ENCODE peak calls at places on chromosomes 13 and 19, in eight cellular contexts. One of them, this sample, is unnamed.

GRCh38 chr13:20482275-20482761 is 43.3 kb downstream of the CRYL1 start:
- DNase-seq in ureter: no peak
- DNase-seq in EL: no peak
- DNase-seq in HS-5: no peak
- DNase-seq in CD4-positive, alpha-beta T cell: no peak
- DNase-seq in foreskin fibroblast: no peak
- DNase-seq in effector memory CD8-positive, alpha-beta T cell: no peak
- DNase-seq in stimulated activated CD4-positive, alpha-beta T cell treated with anti-CD3 and anti-CD28 coated beads, Interleukin-2, amount 100 ng/mL, for 48 hours: no peak
- DNase-seq in this sample: no peak

GRCh38 chr13:24684600-24684998 is 4.4 kb downstream of the ATP12A start:
- DNase-seq in CD4-positive, alpha-beta T cell: no peak
- DNase-seq in effector memory CD8-positive, alpha-beta T cell: peak
- DNase-seq in stimulated activated CD4-positive, alpha-beta T cell treated with anti-CD3 and anti-CD28 coated beads, Interleukin-2, amount 100 ng/mL, for 48 hours: no peak
- DNase-seq in EL: no peak
- DNase-seq in HS-5: no peak
- DNase-seq in ureter: no peak
- DNase-seq in foreskin fibroblast: no peak
- DNase-seq in this sample: no peak

GRCh38 chr19:55528030-55528801 is 8.7 kb downstream of the SBK2 start:
- DNase-seq in effector memory CD8-positive, alpha-beta T cell: no peak
- DNase-seq in foreskin fibroblast: no peak
- DNase-seq in EL: no peak
- DNase-seq in stimulated activated CD4-positive, alpha-beta T cell treated with anti-CD3 and anti-CD28 coated beads, Interleukin-2, amount 100 ng/mL, for 48 hours: no peak
- DNase-seq in ureter: no peak
- DNase-seq in CD4-positive, alpha-beta T cell: no peak
- DNase-seq in HS-5: no peak
- DNase-seq in this sample: no peak

GRCh38 chr13:75788494-75788991 is 152.4 kb downstream of the LMO7 start:
- DNase-seq in foreskin fibroblast: peak
- DNase-seq in HS-5: peak
- DNase-seq in CD4-positive, alpha-beta T cell: no peak
- DNase-seq in stimulated activated CD4-positive, alpha-beta T cell treated with anti-CD3 and anti-CD28 coated beads, Interleukin-2, amount 100 ng/mL, for 48 hours: no peak
- DNase-seq in ureter: no peak
- DNase-seq in effector memory CD8-positive, alpha-beta T cell: no peak
- DNase-seq in EL: peak
- DNase-seq in this sample: no peak

GRCh38 chr19:14147797-14148605 is 11.6 kb upstream of the ASF1B start:
- DNase-seq in EL: peak
- DNase-seq in ureter: peak
- DNase-seq in stimulated activated CD4-positive, alpha-beta T cell treated with anti-CD3 and anti-CD28 coated beads, Interleukin-2, amount 100 ng/mL, for 48 hours: peak
- DNase-seq in effector memory CD8-positive, alpha-beta T cell: peak
- DNase-seq in HS-5: no peak
- DNase-seq in CD4-positive, alpha-beta T cell: peak
- DNase-seq in foreskin fibroblast: peak
- DNase-seq in this sample: peak

GRCh38 chr13:51737609-51738008 is 66.4 kb downstream of the DHRS12 start:
- DNase-seq in CD4-positive, alpha-beta T cell: no peak
- DNase-seq in stimulated activated CD4-positive, alpha-beta T cell treated with anti-CD3 and anti-CD28 coated beads, Interleukin-2, amount 100 ng/mL, for 48 hours: no peak
- DNase-seq in ureter: no peak
- DNase-seq in foreskin fibroblast: no peak
- DNase-seq in EL: no peak
- DNase-seq in HS-5: no peak
- DNase-seq in effector memory CD8-positive, alpha-beta T cell: no peak
- DNase-seq in this sample: no peak

GRCh38 chr13:40420160-40420740 is 246.2 kb downstream of the FOXO1 start:
- DNase-seq in ureter: no peak
- DNase-seq in effector memory CD8-positive, alpha-beta T cell: no peak
- DNase-seq in foreskin fibroblast: no peak
- DNase-seq in stimulated activated CD4-positive, alpha-beta T cell treated with anti-CD3 and anti-CD28 coated beads, Interleukin-2, amount 100 ng/mL, for 48 hours: no peak
- DNase-seq in HS-5: no peak
- DNase-seq in CD4-positive, alpha-beta T cell: no peak
- DNase-seq in EL: no peak
- DNase-seq in this sample: no peak

GRCh38 chr13:97629601-97630272 is 195.8 kb downstream of the RAP2A start:
- DNase-seq in foreskin fibroblast: no peak
- DNase-seq in stimulated activated CD4-positive, alpha-beta T cell treated with anti-CD3 and anti-CD28 coated beads, Interleukin-2, amount 100 ng/mL, for 48 hours: no peak
- DNase-seq in HS-5: no peak
- DNase-seq in CD4-positive, alpha-beta T cell: no peak
- DNase-seq in effector memory CD8-positive, alpha-beta T cell: no peak
- DNase-seq in ureter: no peak
- DNase-seq in EL: no peak
- DNase-seq in this sample: no peak

GRCh38 chr13:74554581-74555290 is 420.5 kb upstream of the KLF12 start:
- DNase-seq in ureter: no peak
- DNase-seq in stimulated activated CD4-positive, alpha-beta T cell treated with anti-CD3 and anti-CD28 coated beads, Interleukin-2, amount 100 ng/mL, for 48 hours: no peak
- DNase-seq in effector memory CD8-positive, alpha-beta T cell: no peak
- DNase-seq in EL: no peak
- DNase-seq in CD4-positive, alpha-beta T cell: no peak
- DNase-seq in HS-5: no peak
- DNase-seq in foreskin fibroblast: no peak
- DNase-seq in this sample: no peak

GRCh38 chr13:22505489-22505888 is 675.3 kb upstream of the SGCG start:
- DNase-seq in EL: no peak
- DNase-seq in foreskin fibroblast: no peak
- DNase-seq in ureter: no peak
- DNase-seq in CD4-positive, alpha-beta T cell: no peak
- DNase-seq in stimulated activated CD4-positive, alpha-beta T cell treated with anti-CD3 and anti-CD28 coated beads, Interleukin-2, amount 100 ng/mL, for 48 hours: no peak
- DNase-seq in effector memory CD8-positive, alpha-beta T cell: no peak
- DNase-seq in HS-5: no peak
- DNase-seq in this sample: no peak

GRCh38 chr13:28093871-28094270 is 6.5 kb downstream of the FLT3 start:
- DNase-seq in ureter: no peak
- DNase-seq in CD4-positive, alpha-beta T cell: no peak
- DNase-seq in EL: no peak
- DNase-seq in foreskin fibroblast: no peak
- DNase-seq in effector memory CD8-positive, alpha-beta T cell: no peak
- DNase-seq in HS-5: no peak
- DNase-seq in stimulated activated CD4-positive, alpha-beta T cell treated with anti-CD3 and anti-CD28 coated beads, Interleukin-2, amount 100 ng/mL, for 48 hours: no peak
- DNase-seq in this sample: no peak

GRCh38 chr13:46605824-46606554 is 53.0 kb downstream of the LRCH1 start:
- DNase-seq in foreskin fibroblast: no peak
- DNase-seq in effector memory CD8-positive, alpha-beta T cell: no peak
- DNase-seq in stimulated activated CD4-positive, alpha-beta T cell treated with anti-CD3 and anti-CD28 coated beads, Interleukin-2, amount 100 ng/mL, for 48 hours: no peak
- DNase-seq in CD4-positive, alpha-beta T cell: no peak
- DNase-seq in EL: no peak
- DNase-seq in ureter: no peak
- DNase-seq in HS-5: no peak
- DNase-seq in this sample: no peak

GRCh38 chr13:48436661-48437242 is 23.8 kb upstream of the LPAR6 start:
- DNase-seq in stimulated activated CD4-positive, alpha-beta T cell treated with anti-CD3 and anti-CD28 coated beads, Interleukin-2, amount 100 ng/mL, for 48 hours: no peak
- DNase-seq in foreskin fibroblast: no peak
- DNase-seq in effector memory CD8-positive, alpha-beta T cell: no peak
- DNase-seq in ureter: no peak
- DNase-seq in CD4-positive, alpha-beta T cell: no peak
- DNase-seq in EL: no peak
- DNase-seq in HS-5: no peak
- DNase-seq in this sample: no peak

GRCh38 chr13:50800091-50800739 is 43.3 kb downstream of the DLEU7 start:
- DNase-seq in stimulated activated CD4-positive, alpha-beta T cell treated with anti-CD3 and anti-CD28 coated beads, Interleukin-2, amount 100 ng/mL, for 48 hours: no peak
- DNase-seq in HS-5: no peak
- DNase-seq in ureter: no peak
- DNase-seq in CD4-positive, alpha-beta T cell: no peak
- DNase-seq in EL: no peak
- DNase-seq in foreskin fibroblast: no peak
- DNase-seq in effector memory CD8-positive, alpha-beta T cell: no peak
- DNase-seq in this sample: no peak

GRCh38 chr19:41928754-41929535 is 696 bp upstream of the ERFL start:
- DNase-seq in foreskin fibroblast: no peak
- DNase-seq in EL: no peak
- DNase-seq in CD4-positive, alpha-beta T cell: peak
- DNase-seq in HS-5: no peak
- DNase-seq in ureter: no peak
- DNase-seq in effector memory CD8-positive, alpha-beta T cell: no peak
- DNase-seq in stimulated activated CD4-positive, alpha-beta T cell treated with anti-CD3 and anti-CD28 coated beads, Interleukin-2, amount 100 ng/mL, for 48 hours: no peak
- DNase-seq in this sample: no peak

GRCh38 chr13:98879965-98880364 is 97.9 kb downstream of the DOCK9 start:
- DNase-seq in effector memory CD8-positive, alpha-beta T cell: no peak
- DNase-seq in HS-5: no peak
- DNase-seq in CD4-positive, alpha-beta T cell: no peak
- DNase-seq in stimulated activated CD4-positive, alpha-beta T cell treated with anti-CD3 and anti-CD28 coated beads, Interleukin-2, amount 100 ng/mL, for 48 hours: no peak
- DNase-seq in EL: no peak
- DNase-seq in ureter: no peak
- DNase-seq in foreskin fibroblast: no peak
- DNase-seq in this sample: no peak

GRCh38 chr19:6041991-6042421 is 64.1 kb upstream of the RANBP3 start:
- DNase-seq in stimulated activated CD4-positive, alpha-beta T cell treated with anti-CD3 and anti-CD28 coated beads, Interleukin-2, amount 100 ng/mL, for 48 hours: no peak
- DNase-seq in EL: no peak
- DNase-seq in ureter: peak
- DNase-seq in foreskin fibroblast: no peak
- DNase-seq in effector memory CD8-positive, alpha-beta T cell: no peak
- DNase-seq in CD4-positive, alpha-beta T cell: no peak
- DNase-seq in HS-5: no peak
- DNase-seq in this sample: no peak

GRCh38 chr19:947090-947706 is 21.4 kb downstream of the ARID3A start:
- DNase-seq in HS-5: no peak
- DNase-seq in EL: no peak
- DNase-seq in foreskin fibroblast: no peak
- DNase-seq in effector memory CD8-positive, alpha-beta T cell: no peak
- DNase-seq in CD4-positive, alpha-beta T cell: no peak
- DNase-seq in ureter: no peak
- DNase-seq in stimulated activated CD4-positive, alpha-beta T cell treated with anti-CD3 and anti-CD28 coated beads, Interleukin-2, amount 100 ng/mL, for 48 hours: no peak
- DNase-seq in this sample: no peak

GRCh38 chr13:66829803-66830202 is 400.3 kb downstream of the PCDH9 start:
- DNase-seq in stimulated activated CD4-positive, alpha-beta T cell treated with anti-CD3 and anti-CD28 coated beads, Interleukin-2, amount 100 ng/mL, for 48 hours: no peak
- DNase-seq in foreskin fibroblast: no peak
- DNase-seq in effector memory CD8-positive, alpha-beta T cell: no peak
- DNase-seq in EL: no peak
- DNase-seq in CD4-positive, alpha-beta T cell: no peak
- DNase-seq in HS-5: no peak
- DNase-seq in ureter: no peak
- DNase-seq in this sample: no peak

GRCh38 chr19:39890755-39891551 is 43.5 kb downstream of the FCGBP start:
- DNase-seq in EL: no peak
- DNase-seq in foreskin fibroblast: no peak
- DNase-seq in effector memory CD8-positive, alpha-beta T cell: no peak
- DNase-seq in HS-5: no peak
- DNase-seq in ureter: no peak
- DNase-seq in CD4-positive, alpha-beta T cell: no peak
- DNase-seq in stimulated activated CD4-positive, alpha-beta T cell treated with anti-CD3 and anti-CD28 coated beads, Interleukin-2, amount 100 ng/mL, for 48 hours: no peak
- DNase-seq in this sample: no peak

GRCh38 chr13:20559659-20560356 is 7.1 kb upstream of the IFT88 start:
- DNase-seq in HS-5: no peak
- DNase-seq in effector memory CD8-positive, alpha-beta T cell: no peak
- DNase-seq in stimulated activated CD4-positive, alpha-beta T cell treated with anti-CD3 and anti-CD28 coated beads, Interleukin-2, amount 100 ng/mL, for 48 hours: no peak
- DNase-seq in CD4-positive, alpha-beta T cell: no peak
- DNase-seq in ureter: no peak
- DNase-seq in foreskin fibroblast: no peak
- DNase-seq in EL: no peak
- DNase-seq in this sample: no peak

GRCh38 chr13:47474845-47475244 is 526.2 kb downstream of the SUCLA2 start:
- DNase-seq in ureter: no peak
- DNase-seq in HS-5: no peak
- DNase-seq in foreskin fibroblast: no peak
- DNase-seq in EL: no peak
- DNase-seq in CD4-positive, alpha-beta T cell: no peak
- DNase-seq in stimulated activated CD4-positive, alpha-beta T cell treated with anti-CD3 and anti-CD28 coated beads, Interleukin-2, amount 100 ng/mL, for 48 hours: no peak
- DNase-seq in effector memory CD8-positive, alpha-beta T cell: no peak
- DNase-seq in this sample: no peak

GRCh38 chr13:113110048-113110851 is 4.7 kb downstream of the F7 start:
- DNase-seq in foreskin fibroblast: no peak
- DNase-seq in CD4-positive, alpha-beta T cell: no peak
- DNase-seq in ureter: no peak
- DNase-seq in stimulated activated CD4-positive, alpha-beta T cell treated with anti-CD3 and anti-CD28 coated beads, Interleukin-2, amount 100 ng/mL, for 48 hours: no peak
- DNase-seq in effector memory CD8-positive, alpha-beta T cell: peak
- DNase-seq in HS-5: no peak
- DNase-seq in EL: no peak
- DNase-seq in this sample: no peak

GRCh38 chr19:459724-460511 is 915 bp downstream of the SHC2 start:
- DNase-seq in stimulated activated CD4-positive, alpha-beta T cell treated with anti-CD3 and anti-CD28 coated beads, Interleukin-2, amount 100 ng/mL, for 48 hours: no peak
- DNase-seq in effector memory CD8-positive, alpha-beta T cell: no peak
- DNase-seq in EL: peak
- DNase-seq in HS-5: no peak
- DNase-seq in CD4-positive, alpha-beta T cell: no peak
- DNase-seq in foreskin fibroblast: peak
- DNase-seq in ureter: peak
- DNase-seq in this sample: peak

GRCh38 chr13:114203536-114203935 is 24.5 kb downstream of the CFAP97D2 start:
- DNase-seq in HS-5: no peak
- DNase-seq in CD4-positive, alpha-beta T cell: no peak
- DNase-seq in stimulated activated CD4-positive, alpha-beta T cell treated with anti-CD3 and anti-CD28 coated beads, Interleukin-2, amount 100 ng/mL, for 48 hours: no peak
- DNase-seq in EL: no peak
- DNase-seq in effector memory CD8-positive, alpha-beta T cell: peak
- DNase-seq in foreskin fibroblast: no peak
- DNase-seq in ureter: peak
- DNase-seq in this sample: no peak

GRCh38 chr13:23561261-23561660 is 9.0 kb upstream of the TNFRSF19 start:
- DNase-seq in foreskin fibroblast: no peak
- DNase-seq in ureter: no peak
- DNase-seq in CD4-positive, alpha-beta T cell: no peak
- DNase-seq in effector memory CD8-positive, alpha-beta T cell: no peak
- DNase-seq in stimulated activated CD4-positive, alpha-beta T cell treated with anti-CD3 and anti-CD28 coated beads, Interleukin-2, amount 100 ng/mL, for 48 hours: no peak
- DNase-seq in EL: no peak
- DNase-seq in HS-5: no peak
- DNase-seq in this sample: no peak

GRCh38 chr13:90498816-90499215 is 848.7 kb upstream of the MIR17HG start:
- DNase-seq in foreskin fibroblast: no peak
- DNase-seq in HS-5: no peak
- DNase-seq in CD4-positive, alpha-beta T cell: no peak
- DNase-seq in ureter: no peak
- DNase-seq in EL: no peak
- DNase-seq in effector memory CD8-positive, alpha-beta T cell: no peak
- DNase-seq in stimulated activated CD4-positive, alpha-beta T cell treated with anti-CD3 and anti-CD28 coated beads, Interleukin-2, amount 100 ng/mL, for 48 hours: no peak
- DNase-seq in this sample: no peak

GRCh38 chr19:53463263-53463662 is 4.3 kb upstream of the ZNF813 start:
- DNase-seq in foreskin fibroblast: peak
- DNase-seq in ureter: peak
- DNase-seq in EL: peak
- DNase-seq in CD4-positive, alpha-beta T cell: no peak
- DNase-seq in effector memory CD8-positive, alpha-beta T cell: no peak
- DNase-seq in stimulated activated CD4-positive, alpha-beta T cell treated with anti-CD3 and anti-CD28 coated beads, Interleukin-2, amount 100 ng/mL, for 48 hours: no peak
- DNase-seq in HS-5: no peak
- DNase-seq in this sample: no peak

GRCh38 chr13:40136896-40137295 is 481.4 kb downstream of the COG6 start:
- DNase-seq in stimulated activated CD4-positive, alpha-beta T cell treated with anti-CD3 and anti-CD28 coated beads, Interleukin-2, amount 100 ng/mL, for 48 hours: no peak
- DNase-seq in effector memory CD8-positive, alpha-beta T cell: no peak
- DNase-seq in ureter: no peak
- DNase-seq in EL: no peak
- DNase-seq in HS-5: no peak
- DNase-seq in CD4-positive, alpha-beta T cell: no peak
- DNase-seq in foreskin fibroblast: no peak
- DNase-seq in this sample: no peak

GRCh38 chr19:44626067-44626624 is 12.8 kb downstream of the IGSF23 start:
- DNase-seq in stimulated activated CD4-positive, alpha-beta T cell treated with anti-CD3 and anti-CD28 coated beads, Interleukin-2, amount 100 ng/mL, for 48 hours: no peak
- DNase-seq in foreskin fibroblast: peak
- DNase-seq in CD4-positive, alpha-beta T cell: no peak
- DNase-seq in EL: peak
- DNase-seq in effector memory CD8-positive, alpha-beta T cell: no peak
- DNase-seq in ureter: no peak
- DNase-seq in HS-5: peak
- DNase-seq in this sample: no peak

GRCh38 chr19:18153555-18154134 is 682 bp downstream of the PIK3R2 start:
- DNase-seq in stimulated activated CD4-positive, alpha-beta T cell treated with anti-CD3 and anti-CD28 coated beads, Interleukin-2, amount 100 ng/mL, for 48 hours: no peak
- DNase-seq in EL: peak
- DNase-seq in CD4-positive, alpha-beta T cell: no peak
- DNase-seq in foreskin fibroblast: no peak
- DNase-seq in ureter: no peak
- DNase-seq in effector memory CD8-positive, alpha-beta T cell: no peak
- DNase-seq in HS-5: no peak
- DNase-seq in this sample: no peak

This sample was measured in prostate gland.